ENCODE peak calls at places on chromosomes 7 and 10, in six cellular contexts. O is OCI-LY7, I is adrenal gland, G is DMS79, C is nephron progenitor cell, Z is endothelial cell. V is an unnamed sample.

GRCh38 chr7:2241580-2242540 is at the start of the genes MRM2 and NUDT1:
- DNase-seq in O (peak; percentile 87), I (peak; percentile 83), G (peak; percentile 50), C (peak; percentile 93), Z (peak; percentile 71), V (peak; percentile 83)

GRCh38 chr7:67743501-67743900 is 746.9 kb downstream of the TYW1 start:
- DNase-seq in O (no peak), I (no peak), G (no peak), C (no peak), Z (no peak), V (no peak)

GRCh38 chr7:134902058-134902457 is 84.2 kb upstream of the AGBL3 start:
- DNase-seq in O (no peak), I (no peak), G (no peak), C (no peak), Z (no peak), V (no peak)

GRCh38 chr10:44993922-44994751 is 6.6 kb upstream of the ZNF22 start:
- DNase-seq in O (no peak), I (no peak), G (no peak), C (no peak), Z (no peak), V (no peak)

GRCh38 chr7:40531946-40532345 is 397.1 kb downstream of the SUGCT start:
- DNase-seq in O (no peak), I (no peak), G (no peak), C (no peak), Z (no peak), V (no peak)

GRCh38 chr7:157302314-157302711 is 34.5 kb upstream of the DNAJB6 start:
- DNase-seq in O (peak; percentile 63), I (peak; percentile 39), G (no peak), C (no peak), Z (no peak), V (peak; percentile 84)

GRCh38 chr7:44080118-44080517 is 2.2 kb downstream of the POLM start:
- DNase-seq in O (no peak), I (no peak), G (no peak), C (no peak), Z (no peak), V (no peak)

GRCh38 chr10:7797582-7797981 is 9.6 kb downstream of the ATP5F1C start:
- DNase-seq in O (no peak), I (peak; percentile 89), G (no peak), C (no peak), Z (no peak), V (peak; percentile 44)

GRCh38 chr7:85153715-85154114 is 33.1 kb downstream of the SEMA3D start:
- DNase-seq in O (no peak), I (no peak), G (no peak), C (no peak), Z (no peak), V (no peak)

GRCh38 chr7:1674161-1675035 is 4.3 kb downstream of the ELFN1 start:
- DNase-seq in O (no peak), I (peak; percentile 3), G (no peak), C (no peak), Z (no peak), V (peak; percentile 27)